ENCODE peak calls at places on chromosomes 5 and 9, in nine cellular contexts. T is astrocyte; R is brain microvascular endothelial cell; D is HL-60; M is PC-3; I is heart left ventricle; K is CD8-positive, alpha-beta T cell; F is esophagus squamous epithelium; Y is A549. N is an unnamed sample.
A peak's percentile ranks its signal among the peaks of the same experiment; 100 is the strongest.

GRCh38 chr9:122364783-122365150 is 6.1 kb upstream of the PTGS1 start:
- DNase-seq in Y (no peak), I (no peak), D (no peak), R (no peak), F (no peak), K (no peak), M (no peak), T (no peak), N (no peak)

GRCh38 chr9:128428644-128429504 is 8.2 kb downstream of the CERCAM start:
- DNase-seq in F (no peak), D (no peak), R (peak; percentile 65), I (no peak), M (no peak), T (peak; percentile 70), K (no peak), Y (no peak), N (no peak)

GRCh38 chr9:137807721-137808703 is 69.6 kb upstream of the CACNA1B start:
- DNase-seq in R (no peak), M (no peak), D (no peak), Y (no peak), F (no peak), I (no peak), K (no peak), T (no peak), N (no peak)

GRCh38 chr5:135379052-135379654 is 19.9 kb downstream of the MACROH2A1 start:
- DNase-seq in D (no peak), K (no peak), Y (no peak), F (no peak), I (no peak), M (no peak), T (peak; percentile 64), R (no peak), N (peak; percentile 66)

GRCh38 chr9:14538529-14538928 is 154.7 kb downstream of the ZDHHC21 start:
- DNase-seq in F (no peak), M (no peak), K (no peak), I (no peak), T (no peak), Y (no peak), R (no peak), D (no peak), N (no peak)

GRCh38 chr5:5490774-5491347 is 68.4 kb downstream of the ICE1 start:
- DNase-seq in I (no peak), M (no peak), T (no peak), R (no peak), K (no peak), D (no peak), F (no peak), Y (no peak), N (no peak)

GRCh38 chr5:91556-92263 is at the start of gene PLEKHG4B:
- DNase-seq in K (no peak), D (no peak), I (no peak), T (peak; percentile 14), R (no peak), M (no peak), F (no peak), Y (peak; percentile 35), N (no peak)

GRCh38 chr5:96751203-96752169 is 56.3 kb downstream of the ERAP1 start:
- DNase-seq in I (no peak), D (no peak), M (no peak), T (no peak), R (no peak), F (no peak), Y (no peak), K (no peak), N (no peak)

GRCh38 chr5:139294372-139295165 is 1.0 kb downstream of the MATR3 start:
- DNase-seq in F (no peak), M (peak; percentile 55), T (peak; percentile 68), Y (peak; percentile 52), D (peak; percentile 41), R (peak; percentile 70), I (peak; percentile 83), K (peak; percentile 51), N (peak; percentile 46)

GRCh38 chr5:168843277-168843997 is 264.3 kb upstream of the PANK3 start:
- DNase-seq in T (no peak), D (no peak), Y (no peak), R (no peak), K (no peak), M (no peak), F (no peak), I (no peak), N (no peak)

GRCh38 chr9:82554381-82554780 is 508.6 kb downstream of the RASEF start:
- DNase-seq in T (no peak), Y (no peak), D (no peak), K (no peak), I (no peak), F (no peak), M (no peak), R (no peak), N (no peak)

GRCh38 chr9:129888085-129888808 is 53.0 kb downstream of the USP20 start:
- DNase-seq in R (no peak), Y (no peak), M (no peak), F (peak; percentile 53), D (peak; percentile 99), K (peak; percentile 86), T (no peak), I (peak; percentile 56), N (no peak)

GRCh38 chr9:129889461-129889935 is 54.2 kb downstream of the USP20 start:
- DNase-seq in F (no peak), I (no peak), Y (no peak), T (no peak), K (no peak), D (peak; percentile 80), M (no peak), R (no peak), N (no peak)

GRCh38 chr9:129889936-129890717 is 54.9 kb downstream of the USP20 start:
- DNase-seq in T (no peak), F (no peak), D (peak; percentile 93), I (peak; percentile 55), K (peak; percentile 39), Y (no peak), M (no peak), R (no peak), N (no peak)

GRCh38 chr9:129887210-129888084 is 52.2 kb downstream of the USP20 start:
- DNase-seq in F (no peak), R (peak; percentile 73), D (peak; percentile 62), Y (no peak), K (peak; percentile 37), T (peak; percentile 74), M (no peak), I (no peak), N (no peak)

GRCh38 chr9:129888809-129889460 is 53.7 kb downstream of the USP20 start:
- DNase-seq in I (no peak), F (no peak), Y (no peak), K (no peak), T (no peak), M (no peak), R (no peak), D (no peak), N (no peak)
- H3K4me3 ChIP-seq in I (no peak overlapping the region), F (no peak overlapping the region), Y (no peak overlapping the region), K (peak overlapping the region; percentile 29), T (no peak overlapping the region), M (no peak overlapping the region), R (no peak overlapping the region), D (peak overlapping the region; percentile 13), N (no peak overlapping the region)

GRCh38 chr5:92633821-92634220 is 947.2 kb downstream of the NR2F1-AS1 start:
- DNase-seq in R (no peak), T (no peak), Y (no peak), F (no peak), D (no peak), K (no peak), I (no peak), M (no peak), N (no peak)

GRCh38 chr5:92637960-92638359 is 943.1 kb downstream of the NR2F1-AS1 start:
- DNase-seq in Y (no peak), T (no peak), D (no peak), F (no peak), M (no peak), K (no peak), R (no peak), I (no peak), N (no peak)

GRCh38 chr5:92634883-92635282 is 946.1 kb downstream of the NR2F1-AS1 start:
- DNase-seq in R (no peak), K (no peak), T (no peak), D (no peak), M (no peak), I (no peak), F (no peak), Y (no peak), N (no peak)

GRCh38 chr5:92641031-92641962 is 939.7 kb downstream of the NR2F1-AS1 start:
- DNase-seq in T (peak; percentile 77), M (peak; percentile 77), D (no peak), F (no peak), I (no peak), Y (peak; percentile 6), R (peak; percentile 75), K (no peak), N (peak; percentile 46)

GRCh38 chr5:92637247-92637646 is 943.8 kb downstream of the NR2F1-AS1 start:
- DNase-seq in Y (no peak), F (no peak), K (no peak), M (no peak), T (no peak), I (no peak), R (no peak), D (no peak), N (no peak)
- H3K4me3 ChIP-seq in Y (no peak overlapping the region), F (no peak overlapping the region), K (no peak overlapping the region), M (no peak overlapping the region), T (no peak overlapping the region), I (no peak overlapping the region), R (no peak overlapping the region), D (no peak overlapping the region), N (no peak overlapping the region)

GRCh38 chr5:56409331-56410190 is 176.4 kb upstream of the ANKRD55 start:
- DNase-seq in Y (peak; percentile 38), I (peak; percentile 35), M (peak; percentile 65), R (peak; percentile 82), F (no peak), D (no peak), K (no peak), T (peak; percentile 94), N (peak; percentile 95)

GRCh38 chr5:56412601-56413379 is 179.7 kb upstream of the ANKRD55 start:
- DNase-seq in I (peak; percentile 77), D (peak; percentile 59), T (no peak), F (no peak), K (no peak), Y (no peak), M (no peak), R (no peak), N (no peak)

GRCh38 chr5:56415356-56415765 is 182.2 kb upstream of the ANKRD55 start:
- DNase-seq in K (no peak), I (peak; percentile 79), M (no peak), F (peak; percentile 20), R (peak; percentile 86), D (peak; percentile 90), T (peak; percentile 66), Y (no peak), N (peak; percentile 21)

GRCh38 chr5:56410696-56411095 is 177.6 kb upstream of the ANKRD55 start:
- DNase-seq in K (no peak), T (no peak), I (no peak), F (no peak), Y (no peak), R (no peak), D (no peak), M (no peak), N (peak; percentile 53)

GRCh38 chr5:56414056-56414455 is 180.9 kb upstream of the ANKRD55 start:
- DNase-seq in K (no peak), F (no peak), Y (no peak), T (no peak), D (peak; percentile 49), I (no peak), M (no peak), R (no peak), N (no peak)
- H3K4me3 ChIP-seq in K (no peak overlapping the region), F (no peak overlapping the region), Y (no peak overlapping the region), T (no peak overlapping the region), D (no peak overlapping the region), I (no peak overlapping the region), M (no peak overlapping the region), R (no peak overlapping the region), N (no peak overlapping the region)

GRCh38 chr5:62578540-62578939 is at the start of gene LRRC70:
- DNase-seq in M (no peak), D (peak; percentile 59), R (peak; percentile 58), F (no peak), I (no peak), K (no peak), Y (no peak), T (peak; percentile 57), N (no peak)
- H3K4me3 ChIP-seq in M (no peak within 1 kb of the TSS), D (no peak within 1 kb of the TSS), R (no peak within 1 kb of the TSS), F (peak within 1 kb of the TSS; percentile 25), I (peak within 1 kb of the TSS; percentile 5), K (no peak within 1 kb of the TSS), Y (no peak within 1 kb of the TSS), T (no peak within 1 kb of the TSS), N (no peak within 1 kb of the TSS)

N was measured in bronchial epithelial cell.